ENCODE peak calls at places on chromosomes 6 and 20, in nine cellular contexts. U is T-helper 9 cell; H is DMS153; L is AG08395; J is activated naive CD4-positive, alpha-beta T cell; A is EH; I is KG1; R is mesothelial cell of epicardium; B is activated naive CD8-positive, alpha-beta T cell treated with anti-CD3 and anti-CD28 coated beads, Interleukin-2, amount 50 U/mL, for 24 hours. F is an unnamed sample.

GRCh38 chr6:39342692-39343460 is 20.4 kb upstream of the KCNK16 start:
- DNase-seq in U (no peak), H (peak), L (no peak), J (no peak), A (no peak), I (no peak), R (no peak), B (no peak), F (no peak)

GRCh38 chr20:23920936-23921335 is 41.4 kb upstream of the CST5 start:
- DNase-seq in U (no peak), H (no peak), L (peak), J (no peak), A (peak), I (no peak), R (no peak), B (no peak), F (no peak)

GRCh38 chr6:18350271-18350670 is 36.9 kb upstream of the RNF144B start:
- DNase-seq in U (no peak), H (no peak), L (no peak), J (no peak), A (peak), I (no peak), R (no peak), B (no peak), F (no peak)

GRCh38 chr6:139003751-139004150 is 15.7 kb upstream of the REPS1 start:
- DNase-seq in U (no peak), H (no peak), L (no peak), J (no peak), A (no peak), I (no peak), R (no peak), B (no peak), F (no peak)

GRCh38 chr20:21395666-21396044 is 1.7 kb downstream of the NKX2-4 start:
- DNase-seq in U (peak), H (no peak), L (no peak), J (peak), A (no peak), I (no peak), R (peak), B (peak), F (no peak)

GRCh38 chr6:80143312-80143960 is 37.0 kb downstream of the BCKDHB start:
- DNase-seq in U (no peak), H (peak), L (peak), J (no peak), A (peak), I (no peak), R (no peak), B (no peak), F (no peak)

GRCh38 chr6:27448456-27448855 is 24.4 kb downstream of the ZNF184 start:
- DNase-seq in U (no peak), H (no peak), L (no peak), J (no peak), A (no peak), I (no peak), R (no peak), B (no peak), F (no peak)

GRCh38 chr6:135358907-135359459 is 138.6 kb downstream of the AHI1 start:
- DNase-seq in U (no peak), H (no peak), L (no peak), J (no peak), A (peak), I (no peak), R (no peak), B (no peak), F (no peak)

GRCh38 chr6:170438402-170438753 is 114.7 kb downstream of the PSMB1 start:
- DNase-seq in U (no peak), H (peak), L (peak), J (no peak), A (peak), I (no peak), R (peak), B (peak), F (no peak)

GRCh38 chr6:1608222-1608975 is 1.3 kb upstream of the FOXC1 start:
- DNase-seq in U (no peak), H (no peak), L (no peak), J (no peak), A (no peak), I (no peak), R (no peak), B (no peak), F (no peak)

GRCh38 chr6:150723857-150724256 is 124.2 kb downstream of the PLEKHG1 start:
- DNase-seq in U (no peak), H (no peak), L (peak), J (no peak), A (peak), I (no peak), R (no peak), B (no peak), F (peak)

GRCh38 chr6:29995346-29995777 is 53.0 kb downstream of the HLA-A start:
- DNase-seq in U (no peak), H (no peak), L (no peak), J (no peak), A (peak), I (no peak), R (no peak), B (no peak), F (no peak)

GRCh38 chr6:927157-927556 is 234.2 kb upstream of the EXOC2 start:
- DNase-seq in U (no peak), H (no peak), L (no peak), J (no peak), A (no peak), I (no peak), R (no peak), B (no peak), F (no peak)

GRCh38 chr6:95780037-95780436 is 202.7 kb downstream of the MANEA start:
- DNase-seq in U (no peak), H (no peak), L (no peak), J (no peak), A (no peak), I (no peak), R (no peak), B (no peak), F (no peak)

GRCh38 chr6:17907467-17908229 is 79.8 kb downstream of the KIF13A start:
- DNase-seq in U (no peak), H (no peak), L (peak), J (no peak), A (peak), I (peak), R (no peak), B (no peak), F (peak)

F was measured in SK-N-MC.